ENCODE peak calls at places on chromosomes 3 and 15, in eight cellular contexts. One of them, this sample, is unnamed.

GRCh38 chr15:78933187-78934062 is 11.4 kb downstream of the CTSH start:
- DNase-seq in HS-5: no peak
- DNase-seq in activated CD4-positive, alpha-beta memory T cell treated with anti-CD3 and anti-CD28 coated beads, Interleukin-2, amount 10 ng/mL, durations not matched to agents 7 days and 5 days: no peak
- DNase-seq in hepatocyte: no peak
- DNase-seq in fibroblast of mammary gland: no peak
- DNase-seq in activated T-cell treated with anti-CD3 and anti-CD28 coated beads for 24 hours: no peak
- DNase-seq in B cell: no peak
- DNase-seq in NCI-H774: no peak
- DNase-seq in this sample: no peak

GRCh38 chr3:139716908-139717485 is 39.2 kb upstream of the NMNAT3 start:
- DNase-seq in HS-5: no peak
- DNase-seq in activated CD4-positive, alpha-beta memory T cell treated with anti-CD3 and anti-CD28 coated beads, Interleukin-2, amount 10 ng/mL, durations not matched to agents 7 days and 5 days: no peak
- DNase-seq in hepatocyte: no peak
- DNase-seq in fibroblast of mammary gland: no peak
- DNase-seq in activated T-cell treated with anti-CD3 and anti-CD28 coated beads for 24 hours: no peak
- DNase-seq in B cell: no peak
- DNase-seq in NCI-H774: no peak
- DNase-seq in this sample: no peak

GRCh38 chr3:180409883-180410282 is 192.1 kb upstream of the TTC14 start:
- DNase-seq in HS-5: no peak
- DNase-seq in activated CD4-positive, alpha-beta memory T cell treated with anti-CD3 and anti-CD28 coated beads, Interleukin-2, amount 10 ng/mL, durations not matched to agents 7 days and 5 days: no peak
- DNase-seq in hepatocyte: no peak
- DNase-seq in fibroblast of mammary gland: no peak
- DNase-seq in activated T-cell treated with anti-CD3 and anti-CD28 coated beads for 24 hours: no peak
- DNase-seq in B cell: no peak
- DNase-seq in NCI-H774: no peak
- DNase-seq in this sample: no peak

GRCh38 chr3:182323126-182323727 is 470.1 kb upstream of the ATP11B start:
- DNase-seq in HS-5: no peak
- DNase-seq in activated CD4-positive, alpha-beta memory T cell treated with anti-CD3 and anti-CD28 coated beads, Interleukin-2, amount 10 ng/mL, durations not matched to agents 7 days and 5 days: no peak
- DNase-seq in hepatocyte: no peak
- DNase-seq in fibroblast of mammary gland: no peak
- DNase-seq in activated T-cell treated with anti-CD3 and anti-CD28 coated beads for 24 hours: no peak
- DNase-seq in B cell: no peak
- DNase-seq in NCI-H774: no peak
- DNase-seq in this sample: no peak

GRCh38 chr3:77254967-77255831 is 215.3 kb downstream of the ROBO2 start:
- DNase-seq in HS-5: peak; percentile 35
- DNase-seq in activated CD4-positive, alpha-beta memory T cell treated with anti-CD3 and anti-CD28 coated beads, Interleukin-2, amount 10 ng/mL, durations not matched to agents 7 days and 5 days: no peak
- DNase-seq in hepatocyte: peak; percentile 81
- DNase-seq in fibroblast of mammary gland: peak; percentile 54
- DNase-seq in activated T-cell treated with anti-CD3 and anti-CD28 coated beads for 24 hours: no peak
- DNase-seq in B cell: no peak
- DNase-seq in NCI-H774: peak; percentile 16
- DNase-seq in this sample: no peak

GRCh38 chr3:13452490-13453335 is 27.4 kb upstream of the HDAC11 start:
- DNase-seq in HS-5: peak; percentile 26
- DNase-seq in activated CD4-positive, alpha-beta memory T cell treated with anti-CD3 and anti-CD28 coated beads, Interleukin-2, amount 10 ng/mL, durations not matched to agents 7 days and 5 days: peak; percentile 44
- DNase-seq in hepatocyte: peak; percentile 77
- DNase-seq in fibroblast of mammary gland: peak; percentile 39
- DNase-seq in activated T-cell treated with anti-CD3 and anti-CD28 coated beads for 24 hours: peak; percentile 17
- DNase-seq in B cell: peak; percentile 49
- DNase-seq in NCI-H774: peak; percentile 15
- DNase-seq in this sample: peak; percentile 66

GRCh38 chr15:92083190-92083589 is 229.7 kb downstream of the SLCO3A1 start:
- DNase-seq in HS-5: no peak
- DNase-seq in activated CD4-positive, alpha-beta memory T cell treated with anti-CD3 and anti-CD28 coated beads, Interleukin-2, amount 10 ng/mL, durations not matched to agents 7 days and 5 days: no peak
- DNase-seq in hepatocyte: no peak
- DNase-seq in fibroblast of mammary gland: no peak
- DNase-seq in activated T-cell treated with anti-CD3 and anti-CD28 coated beads for 24 hours: no peak
- DNase-seq in B cell: no peak
- DNase-seq in NCI-H774: no peak
- DNase-seq in this sample: no peak

GRCh38 chr3:141308588-141309218 is 59.6 kb upstream of the ZBTB38 start:
- DNase-seq in HS-5: no peak
- DNase-seq in activated CD4-positive, alpha-beta memory T cell treated with anti-CD3 and anti-CD28 coated beads, Interleukin-2, amount 10 ng/mL, durations not matched to agents 7 days and 5 days: no peak
- DNase-seq in hepatocyte: peak; percentile 83
- DNase-seq in fibroblast of mammary gland: peak; percentile 61
- DNase-seq in activated T-cell treated with anti-CD3 and anti-CD28 coated beads for 24 hours: no peak
- DNase-seq in B cell: no peak
- DNase-seq in NCI-H774: peak; percentile 83
- DNase-seq in this sample: no peak

GRCh38 chr15:67194171-67195114 is 60.0 kb downstream of the AAGAB start:
- DNase-seq in HS-5: no peak
- DNase-seq in activated CD4-positive, alpha-beta memory T cell treated with anti-CD3 and anti-CD28 coated beads, Interleukin-2, amount 10 ng/mL, durations not matched to agents 7 days and 5 days: no peak
- DNase-seq in hepatocyte: no peak
- DNase-seq in fibroblast of mammary gland: peak; percentile 89
- DNase-seq in activated T-cell treated with anti-CD3 and anti-CD28 coated beads for 24 hours: no peak
- DNase-seq in B cell: no peak
- DNase-seq in NCI-H774: no peak
- DNase-seq in this sample: no peak

GRCh38 chr3:157754415-157754814 is 251.2 kb upstream of the VEPH1 start:
- DNase-seq in HS-5: no peak
- DNase-seq in activated CD4-positive, alpha-beta memory T cell treated with anti-CD3 and anti-CD28 coated beads, Interleukin-2, amount 10 ng/mL, durations not matched to agents 7 days and 5 days: no peak
- DNase-seq in hepatocyte: no peak
- DNase-seq in fibroblast of mammary gland: no peak
- DNase-seq in activated T-cell treated with anti-CD3 and anti-CD28 coated beads for 24 hours: no peak
- DNase-seq in B cell: no peak
- DNase-seq in NCI-H774: peak; percentile 34
- DNase-seq in this sample: no peak

This sample was measured in activated effector memory CD4-positive, alpha-beta T cell treated with anti-CD3 and anti-CD28 coated beads, Interleukin-2, amount 50 U/mL, for 16 hours.